ENCODE peak calls at places on chromosome 21, in ten cellular contexts. M, A, L, Q, J, F, I, Z, T and K are unnamed samples.
A peak's percentile ranks its signal among the peaks of the same experiment; 100 is the strongest.

GRCh38 chr21:16794944-16795343 is 717.9 kb upstream of the CXADR start:
- DNase-seq in M (no peak), A (no peak), L (peak; percentile 3), Q (no peak), J (peak; percentile 77), F (peak; percentile 75), I (no peak), Z (no peak), T (no peak), K (no peak)

GRCh38 chr21:42063206-42063577 is 7.9 kb upstream of the UMODL1 start:
- DNase-seq in M (no peak), A (no peak), L (no peak), Q (no peak), J (no peak), F (no peak), I (no peak), Z (peak; percentile 48), T (no peak), K (no peak)

GRCh38 chr21:40047993-40048730 is 180.9 kb downstream of the PCP4 start:
- DNase-seq in M (peak; percentile 41), A (peak; percentile 75), L (no peak), Q (no peak), J (no peak), F (no peak), I (no peak), Z (no peak), T (no peak), K (no peak)

GRCh38 chr21:39136711-39137110 is 46.5 kb downstream of the PSMG1 start:
- DNase-seq in M (no peak), A (no peak), L (no peak), Q (no peak), J (no peak), F (no peak), I (no peak), Z (no peak), T (no peak), K (no peak)

GRCh38 chr21:16420086-16420724 is 690.4 kb downstream of the USP25 start:
- DNase-seq in M (peak; percentile 51), A (peak; percentile 71), L (peak; percentile 9), Q (peak; percentile 7), J (peak; percentile 89), F (no peak), I (no peak), Z (peak; percentile 42), T (no peak), K (no peak)

GRCh38 chr21:42236693-42237092 is 17.8 kb downstream of the ABCG1 start:
- DNase-seq in M (no peak), A (no peak), L (no peak), Q (no peak), J (no peak), F (no peak), I (no peak), Z (no peak), T (no peak), K (no peak)

GRCh38 chr21:45511007-45511406 is 31.2 kb downstream of the SLC19A1 start:
- DNase-seq in M (no peak), A (peak; percentile 51), L (no peak), Q (no peak), J (no peak), F (no peak), I (no peak), Z (no peak), T (no peak), K (no peak)

GRCh38 chr21:26849428-26850115 is 4.4 kb upstream of the ADAMTS1 start:
- DNase-seq in M (no peak), A (no peak), L (peak; percentile 47), Q (peak; percentile 45), J (peak; percentile 55), F (no peak), I (peak; percentile 81), Z (no peak), T (no peak), K (no peak)

GRCh38 chr21:16071082-16071481 is 341.3 kb downstream of the USP25 start:
- DNase-seq in M (no peak), A (peak; percentile 63), L (no peak), Q (peak; percentile 36), J (no peak), F (no peak), I (peak; percentile 21), Z (no peak), T (no peak), K (no peak)

GRCh38 chr21:42525228-42525604 is 11.6 kb downstream of the SLC37A1 start:
- DNase-seq in M (no peak), A (peak; percentile 69), L (no peak), Q (no peak), J (no peak), F (no peak), I (peak; percentile 37), Z (no peak), T (no peak), K (no peak)

GRCh38 chr21:42815217-42815616 is 64.1 kb downstream of the WDR4 start:
- DNase-seq in M (no peak), A (no peak), L (no peak), Q (no peak), J (no peak), F (no peak), I (peak; percentile 44), Z (no peak), T (no peak), K (no peak)

GRCh38 chr21:33977721-33978369 is 62.2 kb upstream of the ATP5PO start:
- DNase-seq in M (no peak), A (no peak), L (no peak), Q (no peak), J (no peak), F (no peak), I (no peak), Z (no peak), T (no peak), K (no peak)

GRCh38 chr21:29523646-29524045 is 224.9 kb downstream of the BACH1 start:
- DNase-seq in M (peak; percentile 44), A (no peak), L (no peak), Q (no peak), J (no peak), F (no peak), I (no peak), Z (no peak), T (no peak), K (no peak)

GRCh38 chr21:30097791-30098190 is 68.8 kb downstream of the CLDN17 start:
- DNase-seq in M (no peak), A (no peak), L (no peak), Q (no peak), J (no peak), F (no peak), I (no peak), Z (no peak), T (no peak), K (no peak)

GRCh38 chr21:41894511-41894910 is 15.4 kb upstream of the PRDM15 start:
- DNase-seq in M (no peak), A (peak; percentile 28), L (no peak), Q (no peak), J (no peak), F (no peak), I (no peak), Z (no peak), T (no peak), K (no peak)

GRCh38 chr21:18893411-18893810 is 489.8 kb upstream of the TMPRSS15 start:
- DNase-seq in M (no peak), A (no peak), L (no peak), Q (no peak), J (no peak), F (no peak), I (no peak), Z (no peak), T (no peak), K (no peak)
- TF ChIP-seq CTCF in M (no peak), A (no peak), L (no peak), Q (no peak), J (no peak), F (no peak), I (no peak), Z (no peak), T (no peak), K (no peak)

GRCh38 chr21:37210017-37210593 is 57.0 kb downstream of the VPS26C start:
- DNase-seq in M (no peak), A (no peak), L (no peak), Q (no peak), J (no peak), F (no peak), I (no peak), Z (no peak), T (no peak), K (peak; percentile 67)

GRCh38 chr21:37207441-37208009 is 59.6 kb downstream of the VPS26C start:
- DNase-seq in M (peak; percentile 72), A (no peak), L (peak; percentile 93), Q (peak; percentile 47), J (no peak), F (no peak), I (no peak), Z (no peak), T (no peak), K (peak; percentile 15)

GRCh38 chr21:37206531-37206930 is 60.6 kb downstream of the VPS26C start:
- DNase-seq in M (no peak), A (no peak), L (no peak), Q (no peak), J (peak; percentile 9), F (no peak), I (no peak), Z (no peak), T (no peak), K (no peak)

GRCh38 chr21:37208741-37209225 is 58.4 kb downstream of the VPS26C start:
- DNase-seq in M (no peak), A (no peak), L (no peak), Q (no peak), J (no peak), F (no peak), I (no peak), Z (no peak), T (no peak), K (no peak)

GRCh38 chr21:37208056-37208705 is 59.0 kb downstream of the VPS26C start:
- DNase-seq in M (peak; percentile 61), A (no peak), L (peak; percentile 13), Q (peak; percentile 56), J (no peak), F (no peak), I (no peak), Z (peak; percentile 62), T (no peak), K (peak; percentile 12)
- H3K27ac ChIP-seq in M (peak overlapping the region; percentile 81), A (no peak overlapping the region), L (peak overlapping the region; percentile 66), Q (no peak overlapping the region), J (no peak overlapping the region), F (no peak overlapping the region), I (no peak overlapping the region), Z (peak overlapping the region; percentile 52), T (no peak overlapping the region), K (peak overlapping the region; percentile 57)

GRCh38 chr21:31316488-31317169 is 27.4 kb downstream of the TIAM1 start:
- DNase-seq in M (no peak), A (no peak), L (no peak), Q (no peak), J (no peak), F (no peak), I (no peak), Z (no peak), T (no peak), K (no peak)
- TF ChIP-seq POLR2AphosphoS5 in M (no peak), A (no peak), L (no peak), Q (no peak), J (no peak), F (no peak), I (no peak), Z (no peak), T (no peak), K (no peak)

DNA sequence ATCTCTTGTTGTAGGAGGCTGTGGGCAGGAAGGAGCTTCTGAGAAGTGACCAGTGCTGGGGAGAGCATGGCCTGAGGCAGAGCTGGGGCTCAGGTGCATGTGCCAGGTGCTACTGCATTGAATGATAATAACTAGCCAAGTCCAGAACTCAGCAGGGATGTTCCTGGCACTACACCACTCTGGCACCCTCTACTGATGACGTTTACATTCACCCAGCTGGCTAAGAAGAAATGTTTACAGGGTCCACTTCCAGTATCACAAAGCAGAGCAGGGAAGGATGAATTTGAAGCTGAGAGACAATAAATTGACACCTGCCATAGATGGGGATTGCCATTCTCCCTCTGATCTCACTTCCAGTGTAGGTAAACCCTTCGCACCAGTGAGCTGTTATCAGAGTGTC is 411.8 kb downstream of the SETD4 start:
- DNase-seq in M (no peak), A (no peak), L (no peak), Q (no peak), J (no peak), F (no peak), I (no peak), Z (peak; percentile 74), T (no peak), K (no peak)
- TF ChIP-seq CTCF in M (no peak), A (no peak), L (peak; percentile 5), Q (peak; percentile 22), J (no peak), F (no peak), I (peak; percentile 29), Z (no peak), T (no peak), K (no peak)